ENCODE peak calls at places on chromosomes 1 and 21, in six cellular contexts. B is A549, R is Panc1, E is right atrium auricular region, L is fibroblast of lung, O is cardiac fibroblast. S is an unnamed sample.

GRCh38 chr1:10803971-10804820 is 7.8 kb upstream of the CASZ1 start:
- DNase-seq in O (no peak), B (no peak), R (no peak), L (no peak), E (no peak), S (no peak)

GRCh38 chr1:162541619-162542141 is 19.8 kb upstream of the UAP1 start:
- DNase-seq in E (peak), R (peak), L (peak), B (peak), O (peak), S (no peak)

GRCh38 chr1:221687731-221688487 is 54.0 kb downstream of the DUSP10 start:
- DNase-seq in R (no peak), B (no peak), E (no peak), O (no peak), L (no peak), S (no peak)

GRCh38 chr1:183365676-183366075 is 52.5 kb downstream of the NMNAT2 start:
- DNase-seq in R (no peak), E (no peak), O (peak), L (no peak), B (no peak), S (no peak)

GRCh38 chr1:232586679-232587078 is 43.3 kb downstream of the SIPA1L2 start:
- DNase-seq in E (no peak), B (no peak), O (no peak), R (no peak), L (no peak), S (no peak)

GRCh38 chr1:159282118-159282517 is 20.0 kb upstream of the FCER1A start:
- DNase-seq in O (peak), B (peak), E (no peak), L (no peak), R (no peak), S (no peak)

GRCh38 chr1:69567847-69568434 is at the start of gene LRRC7:
- DNase-seq in E (no peak), R (no peak), B (no peak), O (no peak), L (no peak), S (no peak)

GRCh38 chr1:145806844-145807243 is 17.1 kb downstream of the RNF115 start:
- DNase-seq in B (no peak), L (no peak), R (no peak), E (no peak), O (no peak), S (no peak)

GRCh38 chr1:116122955-116123757 is 12.0 kb downstream of the MAB21L3 start:
- DNase-seq in O (peak), R (no peak), E (no peak), L (peak), B (peak), S (no peak)

GRCh38 chr1:204384636-204385354 is 25.1 kb upstream of the PLEKHA6 start:
- DNase-seq in O (peak), B (no peak), L (peak), E (no peak), R (no peak), S (no peak)

GRCh38 chr1:8687053-8687452 is 130.4 kb downstream of the RERE start:
- DNase-seq in L (peak), R (no peak), O (peak), E (no peak), B (no peak), S (no peak)

GRCh38 chr1:6904476-6905170 is 119.4 kb downstream of the CAMTA1 start:
- DNase-seq in B (no peak), L (no peak), R (no peak), E (no peak), O (no peak), S (no peak)

GRCh38 chr1:234955107-234955731 is 173.4 kb downstream of the TOMM20 start:
- DNase-seq in L (peak), B (no peak), R (no peak), E (peak), O (peak), S (no peak)

GRCh38 chr1:96370752-96371151 is 350.8 kb upstream of the PTBP2 start:
- DNase-seq in R (no peak), E (no peak), B (peak), O (peak), L (peak), S (no peak)

GRCh38 chr1:224493269-224493668 is 58.7 kb upstream of the WDR26 start:
- DNase-seq in L (no peak), E (no peak), B (no peak), O (no peak), R (no peak), S (no peak)

GRCh38 chr1:107895403-107896181 is 69.4 kb downstream of the VAV3 start:
- DNase-seq in B (no peak), O (no peak), L (no peak), E (no peak), R (no peak), S (peak)

GRCh38 chr21:45293726-45294401 is 6.2 kb upstream of the POFUT2 start:
- DNase-seq in R (no peak), B (no peak), O (no peak), E (no peak), L (no peak), S (peak)

GRCh38 chr1:194809665-194810064 is 1623.3 kb upstream of the B3GALT2 start:
- DNase-seq in R (no peak), O (no peak), B (no peak), E (no peak), L (no peak), S (no peak)

GRCh38 chr1:12435639-12436344 is 182.2 kb downstream of the DHRS3 start:
- DNase-seq in L (no peak), R (no peak), B (no peak), E (no peak), O (peak), S (no peak)

GRCh38 chr1:194117582-194117981 is 931.2 kb upstream of the B3GALT2 start:
- DNase-seq in R (no peak), B (peak), O (no peak), L (no peak), E (no peak), S (no peak)

GRCh38 chr1:41483960-41484844 is at the start of gene EDN2:
- DNase-seq in E (no peak), B (peak), O (no peak), L (no peak), R (no peak), S (no peak)

GRCh38 chr1:40462956-40463590 is 12.8 kb downstream of the ZFP69B start:
- DNase-seq in R (no peak), B (peak), E (no peak), O (peak), L (peak), S (no peak)

GRCh38 chr1:243746736-243747135 is 103.3 kb downstream of the AKT3 start:
- DNase-seq in R (no peak), E (no peak), L (no peak), B (no peak), O (no peak), S (no peak)

GRCh38 chr1:53172751-53173498 is 23.7 kb upstream of the CPT2 start:
- DNase-seq in E (no peak), O (peak), B (peak), R (no peak), L (peak), S (no peak)

GRCh38 chr21:41780337-41781046 is 13.6 kb upstream of the RIPK4 start:
- DNase-seq in O (no peak), E (no peak), R (no peak), B (no peak), L (no peak), S (no peak)

GRCh38 chr1:225617479-225617878 is 35.4 kb downstream of the ENAH start:
- DNase-seq in B (no peak), R (no peak), E (no peak), L (no peak), O (no peak), S (no peak)

GRCh38 chr1:224565611-224566406 is 50.3 kb upstream of the CNIH3 start:
- DNase-seq in B (no peak), E (no peak), R (no peak), O (no peak), L (no peak), S (no peak)

GRCh38 chr1:154970631-154971340 is at the start of gene SHC1:
- DNase-seq in L (peak), B (peak), E (peak), R (no peak), O (peak), S (no peak)

GRCh38 chr1:58862728-58863385 is 79.0 kb upstream of the JUN start:
- DNase-seq in B (no peak), O (no peak), R (no peak), E (no peak), L (no peak), S (no peak)

GRCh38 chr21:39141502-39141901 is 41.7 kb downstream of the PSMG1 start:
- DNase-seq in E (no peak), O (peak), L (peak), B (no peak), R (no peak), S (no peak)

GRCh38 chr1:44296794-44297193 is 58.3 kb downstream of the ERI3 start:
- DNase-seq in E (no peak), R (no peak), B (no peak), L (no peak), O (no peak), S (no peak)

GRCh38 chr1:118254001-118254400 is 69.0 kb upstream of the SPAG17 start:
- DNase-seq in O (no peak), B (no peak), R (no peak), L (no peak), E (no peak), S (no peak)

GRCh38 chr1:151210830-151211229 is 12.5 kb downstream of the PIP5K1A start:
- DNase-seq in O (peak), R (no peak), E (no peak), L (peak), B (no peak), S (no peak)

GRCh38 chr1:208162903-208163302 is 81.3 kb downstream of the PLXNA2 start:
- DNase-seq in R (no peak), O (no peak), B (no peak), L (no peak), E (no peak), S (no peak)

GRCh38 chr1:109432336-109432735 is 6.1 kb upstream of the PSMA5 start:
- DNase-seq in E (no peak), B (no peak), R (no peak), O (no peak), L (peak), S (no peak)

GRCh38 chr1:239722080-239722479 is 335.7 kb downstream of the CHRM3 start:
- DNase-seq in E (no peak), B (no peak), O (no peak), R (no peak), L (no peak), S (no peak)

GRCh38 chr1:20526267-20526666 is 18.3 kb upstream of the MUL1 start:
- DNase-seq in R (no peak), E (no peak), B (no peak), O (no peak), L (no peak), S (no peak)

DNA sequence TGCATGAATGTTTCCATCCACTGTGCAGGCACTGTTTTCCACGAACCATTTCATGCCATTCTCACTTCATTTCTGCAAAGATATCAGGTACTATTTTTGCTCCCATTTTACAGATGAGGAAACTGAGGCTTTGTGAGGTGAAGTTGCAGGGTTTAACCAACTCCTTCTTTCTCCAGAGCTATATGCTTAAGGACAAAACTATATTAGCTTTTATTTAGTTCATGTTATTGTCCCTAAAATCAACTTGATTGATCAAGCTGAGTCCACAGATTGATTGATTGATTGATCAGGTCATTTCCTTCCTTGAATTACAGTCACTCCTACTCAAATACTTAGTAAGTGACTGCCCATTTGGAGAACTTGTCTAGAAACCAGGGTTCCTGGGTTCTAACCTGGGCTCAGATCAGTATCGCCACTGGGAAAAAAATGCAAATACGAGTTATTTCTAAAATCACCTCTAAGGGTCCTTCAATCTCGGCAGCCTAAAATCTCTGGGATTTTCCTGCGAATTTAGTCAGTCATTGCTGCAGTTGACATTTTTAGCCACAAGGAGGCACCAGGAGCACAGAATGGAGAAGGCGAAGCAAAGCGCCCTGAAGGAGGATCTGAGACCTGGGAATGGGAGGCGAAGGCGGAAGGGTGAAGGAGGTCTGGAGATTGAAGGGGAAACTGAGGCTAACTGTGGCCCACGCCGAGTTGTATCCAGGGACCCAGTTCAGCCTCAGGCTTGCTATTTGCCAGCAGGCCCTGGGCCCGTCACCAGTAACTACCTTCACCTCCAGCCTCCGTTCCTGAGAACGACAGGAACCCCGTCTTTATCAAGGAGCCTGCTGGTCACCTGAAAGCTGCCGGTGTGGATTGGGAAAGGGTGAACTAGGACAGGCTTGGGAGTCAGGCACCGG is 14.3 kb upstream of the MUL1 start:
- DNase-seq in O (peak), B (peak), L (peak), R (peak), E (peak), S (peak)
- TF ChIP-seq CTCF in O (peak), B (peak), L (peak), R (peak), E (peak), S (peak)

GRCh38 chr1:39130297-39130696 is 74.2 kb upstream of the MACF1 start:
- DNase-seq in O (peak), L (peak), R (no peak), E (no peak), B (peak), S (no peak)

GRCh38 chr1:39128959-39129358 is 75.5 kb upstream of the MACF1 start:
- DNase-seq in E (no peak), B (no peak), L (no peak), O (no peak), R (no peak), S (no peak)

GRCh38 chr1:39128126-39128525 is 76.4 kb upstream of the MACF1 start:
- DNase-seq in B (no peak), L (no peak), R (no peak), O (no peak), E (no peak), S (no peak)

GRCh38 chr1:39127513-39127912 is 77.0 kb upstream of the MACF1 start:
- DNase-seq in R (no peak), L (peak), E (no peak), O (peak), B (peak), S (no peak)

DNA sequence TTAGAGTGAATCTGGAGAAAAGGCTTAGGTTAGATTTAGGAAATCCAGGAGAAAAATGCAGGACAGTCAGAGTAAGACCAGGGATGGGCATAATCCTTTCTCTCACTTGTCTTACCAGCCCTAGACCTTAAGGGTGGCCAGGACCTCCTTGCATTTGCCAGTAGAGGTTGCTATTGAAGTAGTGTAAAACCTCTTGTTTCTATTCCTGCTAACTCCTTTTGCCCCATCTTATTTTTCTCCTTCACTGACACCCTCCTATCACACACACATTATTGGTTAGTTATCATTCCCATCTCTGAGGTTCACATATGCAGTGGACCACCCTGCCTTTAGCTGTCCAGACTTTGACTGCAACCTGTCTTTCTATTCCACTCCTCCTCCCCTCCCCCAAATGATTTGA is 75.0 kb upstream of the MACF1 start:
- DNase-seq in E (no peak), O (peak), B (peak), R (no peak), L (peak), S (no peak)
- TF ChIP-seq CTCF in E (no peak), O (peak), B (peak), R (peak), L (peak), S (no peak)

GRCh38 chr21:36966066-36966845 is at the start of gene HLCS:
- DNase-seq in B (peak), E (no peak), R (no peak), O (peak), L (peak), S (peak)
- TF ChIP-seq CTCF in B (peak), E (no peak), R (no peak), O (no peak), L (no peak), S (no peak)

GRCh38 chr1:75062111-75062510 is 72.1 kb upstream of the LHX8 start:
- DNase-seq in R (no peak), O (no peak), L (no peak), B (no peak), E (no peak), S (no peak)

GRCh38 chr1:75067975-75068374 is 66.2 kb upstream of the LHX8 start:
- DNase-seq in R (no peak), E (no peak), O (no peak), B (no peak), L (no peak), S (no peak)
- TF ChIP-seq CTCF in R (no peak), E (no peak), O (no peak), B (no peak), L (no peak), S (no peak)